ENCODE peak calls at places on chromosome 1, in four cellular contexts. E is GDM1, H is LoVo, F is hepatocyte. J is an unnamed sample.
A peak's percentile ranks its signal among the peaks of the same experiment; 100 is the strongest.

GRCh38 chr1:116673935-116674630 is 6.5 kb upstream of the IGSF3 start:
- DNase-seq in E (no peak), H (no peak), F (no peak), J (no peak)

GRCh38 chr1:32500387-32501209 is 35.7 kb downstream of the ZBTB8B start:
- DNase-seq in E (peak; percentile 79), H (peak; percentile 68), F (peak; percentile 86), J (peak; percentile 53)

GRCh38 chr1:31460027-31460426 is 47.0 kb downstream of the SERINC2 start:
- DNase-seq in E (no peak), H (no peak), F (peak; percentile 81), J (no peak)

GRCh38 chr1:66954208-66954607 is 29.4 kb downstream of the MIER1 start:
- DNase-seq in E (no peak), H (no peak), F (no peak), J (no peak)

GRCh38 chr1:180577361-180577760 is 18.6 kb downstream of the OVAAL start:
- DNase-seq in E (no peak), H (no peak), F (no peak), J (no peak)

GRCh38 chr1:207243756-207244408 is 77.6 kb upstream of the CD55 start:
- DNase-seq in E (no peak), H (no peak), F (no peak), J (no peak)

GRCh38 chr1:221718391-221719277 is 23.3 kb downstream of the DUSP10 start:
- DNase-seq in E (no peak), H (no peak), F (peak; percentile 40), J (no peak)

GRCh38 chr1:221521686-221522085 is 220.2 kb downstream of the DUSP10 start:
- DNase-seq in E (no peak), H (no peak), F (no peak), J (no peak)

GRCh38 chr1:61626820-61627219 is 98.1 kb downstream of the TM2D1 start:
- DNase-seq in E (no peak), H (no peak), F (no peak), J (no peak)

GRCh38 chr1:153357076-153357852 is 390 bp upstream of the S100A9 start:
- DNase-seq in E (no peak), H (no peak), F (no peak), J (peak; percentile 83)

GRCh38 chr1:53585116-53585515 is 125.9 kb downstream of the DMRTB1 start:
- DNase-seq in E (peak; percentile 16), H (no peak), F (peak; percentile 39), J (no peak)

J was measured in AML-193.